ENCODE peak calls at places on chromosomes 16 and 17, in five cellular contexts. One of them, this sample, is unnamed.

GRCh38 chr17:65531508-65532431 is 29.7 kb downstream of the AXIN2 start:
- DNase-seq in lower leg skin: peak
- DNase-seq in fibroblast of pulmonary artery: peak
- DNase-seq in heart right ventricle: peak
- DNase-seq in cardiac muscle cell: peak
- DNase-seq in this sample: peak

GRCh38 chr17:44356241-44356640 is 7.4 kb downstream of the FAM171A2 start:
- DNase-seq in fibroblast of pulmonary artery: no peak
- DNase-seq in lower leg skin: no peak
- DNase-seq in cardiac muscle cell: no peak
- DNase-seq in heart right ventricle: no peak
- DNase-seq in this sample: no peak

GRCh38 chr17:81474958-81475357 is 37.6 kb downstream of the ACTG1 start:
- DNase-seq in fibroblast of pulmonary artery: no peak
- DNase-seq in cardiac muscle cell: no peak
- DNase-seq in lower leg skin: no peak
- DNase-seq in heart right ventricle: no peak
- DNase-seq in this sample: no peak

GRCh38 chr16:30110661-30111060 is 2.7 kb downstream of the GDPD3 start:
- DNase-seq in cardiac muscle cell: peak
- DNase-seq in heart right ventricle: no peak
- DNase-seq in lower leg skin: no peak
- DNase-seq in fibroblast of pulmonary artery: no peak
- DNase-seq in this sample: no peak

GRCh38 chr17:41308251-41308917 is 725 bp downstream of the KRTAP16-1 start:
- DNase-seq in lower leg skin: no peak
- DNase-seq in cardiac muscle cell: no peak
- DNase-seq in heart right ventricle: peak
- DNase-seq in fibroblast of pulmonary artery: no peak
- DNase-seq in this sample: no peak

GRCh38 chr17:40501499-40501911 is at the start of gene TNS4:
- DNase-seq in heart right ventricle: no peak
- DNase-seq in fibroblast of pulmonary artery: no peak
- DNase-seq in lower leg skin: peak
- DNase-seq in cardiac muscle cell: no peak
- DNase-seq in this sample: peak

GRCh38 chr17:49926886-49927285 is 42.1 kb upstream of the DLX4 start:
- DNase-seq in lower leg skin: peak
- DNase-seq in cardiac muscle cell: peak
- DNase-seq in heart right ventricle: peak
- DNase-seq in fibroblast of pulmonary artery: peak
- DNase-seq in this sample: peak

GRCh38 chr16:28324235-28324886 is 32.0 kb downstream of the SBK1 start:
- DNase-seq in fibroblast of pulmonary artery: no peak
- DNase-seq in heart right ventricle: peak
- DNase-seq in cardiac muscle cell: no peak
- DNase-seq in lower leg skin: no peak
- DNase-seq in this sample: no peak

GRCh38 chr17:21291357-21291756 is 6.8 kb downstream of the MAP2K3 start:
- DNase-seq in heart right ventricle: no peak
- DNase-seq in lower leg skin: peak
- DNase-seq in fibroblast of pulmonary artery: no peak
- DNase-seq in cardiac muscle cell: no peak
- DNase-seq in this sample: no peak

GRCh38 chr16:11750056-11750455 is 7.4 kb upstream of the TXNDC11 start:
- DNase-seq in lower leg skin: no peak
- DNase-seq in heart right ventricle: no peak
- DNase-seq in cardiac muscle cell: no peak
- DNase-seq in fibroblast of pulmonary artery: no peak
- DNase-seq in this sample: no peak

GRCh38 chr17:5706835-5707234 is 122.5 kb upstream of the NLRP1 start:
- DNase-seq in cardiac muscle cell: peak
- DNase-seq in lower leg skin: peak
- DNase-seq in fibroblast of pulmonary artery: peak
- DNase-seq in heart right ventricle: peak
- DNase-seq in this sample: no peak

GRCh38 chr17:5703736-5704135 is 119.4 kb upstream of the NLRP1 start:
- DNase-seq in cardiac muscle cell: no peak
- DNase-seq in lower leg skin: peak
- DNase-seq in fibroblast of pulmonary artery: no peak
- DNase-seq in heart right ventricle: no peak
- DNase-seq in this sample: no peak

GRCh38 chr17:5707482-5707881 is 123.2 kb upstream of the NLRP1 start:
- DNase-seq in fibroblast of pulmonary artery: no peak
- DNase-seq in lower leg skin: no peak
- DNase-seq in heart right ventricle: no peak
- DNase-seq in cardiac muscle cell: no peak
- DNase-seq in this sample: no peak

GRCh38 chr17:5705876-5706420 is 121.6 kb upstream of the NLRP1 start:
- DNase-seq in cardiac muscle cell: no peak
- DNase-seq in lower leg skin: peak
- DNase-seq in fibroblast of pulmonary artery: no peak
- DNase-seq in heart right ventricle: no peak
- DNase-seq in this sample: no peak

DNA sequence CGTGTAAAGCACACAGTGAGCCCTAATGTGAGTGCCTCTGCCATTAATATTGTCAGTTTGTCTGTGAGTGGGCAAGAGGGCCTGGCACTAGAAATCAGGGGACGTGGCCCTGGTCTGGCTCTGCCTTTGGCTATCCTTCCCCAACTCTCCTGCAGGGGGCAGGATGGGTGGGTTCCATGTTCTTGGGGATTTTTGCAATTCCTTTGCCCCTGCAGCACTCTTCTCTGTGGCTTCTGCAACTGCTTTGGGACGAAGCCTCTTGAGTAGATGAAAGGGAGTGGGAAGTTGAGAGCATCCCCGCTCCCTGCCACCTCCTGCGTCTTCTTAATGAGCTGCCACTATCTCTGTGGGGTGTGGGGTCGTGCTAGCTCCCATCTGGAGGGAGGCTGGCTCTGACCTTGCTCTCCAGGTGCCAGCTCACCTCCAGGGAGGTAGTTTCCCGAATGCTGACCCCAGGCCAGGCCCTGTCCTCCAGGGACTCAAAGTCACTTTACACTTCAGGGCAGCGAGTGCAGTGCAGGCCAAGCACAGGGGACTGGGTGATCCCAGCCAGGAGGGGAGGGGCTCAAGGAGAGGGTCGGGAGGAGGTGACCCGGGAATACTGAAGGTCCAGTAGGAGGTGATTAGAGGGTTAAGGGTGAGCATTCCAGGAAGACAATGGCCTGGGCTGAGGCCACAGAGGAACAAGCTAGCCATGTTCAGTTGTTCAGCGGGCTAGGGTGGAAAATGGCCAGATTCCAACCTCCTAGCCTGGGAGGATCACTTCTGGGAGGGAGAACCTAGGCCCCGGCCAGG is 121.0 kb upstream of the NLRP1 start:
- DNase-seq in heart right ventricle: no peak
- DNase-seq in fibroblast of pulmonary artery: peak
- DNase-seq in lower leg skin: peak
- DNase-seq in cardiac muscle cell: peak
- DNase-seq in this sample: no peak
- TF ChIP-seq CTCF in heart right ventricle: no peak
- TF ChIP-seq CTCF in fibroblast of pulmonary artery: peak
- TF ChIP-seq CTCF in lower leg skin: no peak
- TF ChIP-seq CTCF in cardiac muscle cell: peak
- TF ChIP-seq CTCF in this sample: no peak

GRCh38 chr16:54934536-54935410 is 4.1 kb downstream of the IRX5 start:
- DNase-seq in cardiac muscle cell: no peak
- DNase-seq in lower leg skin: peak
- DNase-seq in fibroblast of pulmonary artery: no peak
- DNase-seq in heart right ventricle: peak
- DNase-seq in this sample: no peak
- TF ChIP-seq CTCF in cardiac muscle cell: no peak
- TF ChIP-seq CTCF in lower leg skin: no peak
- TF ChIP-seq CTCF in fibroblast of pulmonary artery: no peak
- TF ChIP-seq CTCF in heart right ventricle: no peak
- TF ChIP-seq CTCF in this sample: peak

GRCh38 chr17:31697838-31698237 is 161.2 kb downstream of the COPRS start:
- DNase-seq in fibroblast of pulmonary artery: no peak
- DNase-seq in cardiac muscle cell: no peak
- DNase-seq in lower leg skin: no peak
- DNase-seq in heart right ventricle: no peak
- DNase-seq in this sample: no peak

GRCh38 chr17:31695456-31696090 is 163.5 kb downstream of the COPRS start:
- DNase-seq in lower leg skin: no peak
- DNase-seq in cardiac muscle cell: peak
- DNase-seq in heart right ventricle: no peak
- DNase-seq in fibroblast of pulmonary artery: no peak
- DNase-seq in this sample: no peak

GRCh38 chr17:31696703-31697325 is 162.2 kb downstream of the COPRS start:
- DNase-seq in heart right ventricle: no peak
- DNase-seq in fibroblast of pulmonary artery: no peak
- DNase-seq in lower leg skin: no peak
- DNase-seq in cardiac muscle cell: no peak
- DNase-seq in this sample: no peak

GRCh38 chr17:31698751-31699150 is 160.3 kb downstream of the COPRS start:
- DNase-seq in fibroblast of pulmonary artery: no peak
- DNase-seq in heart right ventricle: no peak
- DNase-seq in lower leg skin: no peak
- DNase-seq in cardiac muscle cell: no peak
- DNase-seq in this sample: no peak

GRCh38 chr17:31696184-31696602 is 162.9 kb downstream of the COPRS start:
- DNase-seq in lower leg skin: peak
- DNase-seq in heart right ventricle: peak
- DNase-seq in cardiac muscle cell: peak
- DNase-seq in fibroblast of pulmonary artery: peak
- DNase-seq in this sample: peak
- TF ChIP-seq CTCF in lower leg skin: no peak
- TF ChIP-seq CTCF in heart right ventricle: no peak
- TF ChIP-seq CTCF in cardiac muscle cell: peak
- TF ChIP-seq CTCF in fibroblast of pulmonary artery: peak
- TF ChIP-seq CTCF in this sample: peak

DNA sequence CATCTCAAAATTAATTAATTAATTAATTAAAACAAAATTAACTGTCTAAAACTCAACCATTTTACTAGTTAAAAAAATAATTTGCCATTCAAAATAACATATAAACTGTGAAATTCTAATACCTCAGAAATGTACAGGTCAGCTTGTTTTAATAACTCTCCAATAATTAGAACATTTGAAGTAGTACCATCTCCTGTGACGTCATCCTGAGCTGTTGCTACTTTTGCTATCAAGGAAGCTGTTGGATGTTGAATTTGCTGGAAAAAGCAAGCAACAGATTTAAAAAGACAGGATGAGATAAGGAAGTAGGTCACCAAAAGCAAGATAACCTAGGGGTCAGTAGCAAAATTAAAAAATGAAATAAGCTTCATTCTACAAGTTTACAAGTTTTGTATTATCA is 2.8 kb downstream of the CCT6B start:
- DNase-seq in cardiac muscle cell: no peak
- DNase-seq in fibroblast of pulmonary artery: no peak
- DNase-seq in heart right ventricle: no peak
- DNase-seq in lower leg skin: no peak
- DNase-seq in this sample: no peak
- TF ChIP-seq CTCF in cardiac muscle cell: no peak
- TF ChIP-seq CTCF in fibroblast of pulmonary artery: no peak
- TF ChIP-seq CTCF in heart right ventricle: no peak
- TF ChIP-seq CTCF in lower leg skin: no peak
- TF ChIP-seq CTCF in this sample: no peak

DNA sequence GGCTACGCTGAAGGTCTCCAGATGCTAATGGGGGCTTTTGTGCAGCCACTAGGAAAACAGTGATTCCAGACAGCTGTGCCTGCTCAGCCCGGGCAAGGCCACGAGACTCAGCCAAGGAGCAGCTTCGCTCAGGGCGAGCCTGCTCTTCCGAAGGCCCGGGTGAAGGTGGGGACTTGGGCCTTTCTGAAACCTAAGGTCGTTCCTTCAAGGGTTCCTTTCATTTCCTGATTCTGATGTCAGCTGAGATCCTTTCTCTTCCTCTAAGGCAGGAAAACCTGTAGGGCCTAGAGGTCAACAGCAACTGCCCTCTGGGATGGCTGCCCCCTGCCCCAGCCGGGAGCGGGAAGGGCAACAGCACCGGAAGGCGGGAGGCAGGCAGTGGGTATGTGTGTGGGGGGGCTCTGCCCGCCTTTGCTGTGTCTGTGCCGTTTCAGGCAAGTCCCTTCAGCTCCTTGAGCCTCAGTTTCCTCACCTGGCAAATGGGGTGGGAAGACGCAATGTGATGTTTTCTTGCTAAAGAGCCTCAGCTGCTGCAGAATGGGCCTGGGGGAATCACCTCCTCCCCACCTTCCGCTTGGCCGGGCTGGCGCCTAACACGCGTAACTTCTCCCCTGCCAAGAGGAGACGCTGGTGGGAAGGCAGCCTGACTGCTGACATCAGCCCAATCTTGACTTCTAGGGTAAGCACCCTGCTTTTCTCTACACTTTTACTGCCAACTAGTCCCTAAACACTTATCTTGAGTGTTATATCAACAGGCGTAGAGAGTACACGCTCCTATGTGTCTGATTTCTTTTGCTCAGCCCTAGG is 32.8 kb downstream of the IRF8 start:
- DNase-seq in fibroblast of pulmonary artery: no peak
- DNase-seq in lower leg skin: no peak
- DNase-seq in cardiac muscle cell: no peak
- DNase-seq in heart right ventricle: no peak
- DNase-seq in this sample: no peak
- TF ChIP-seq CTCF in fibroblast of pulmonary artery: no peak
- TF ChIP-seq CTCF in lower leg skin: no peak
- TF ChIP-seq CTCF in cardiac muscle cell: no peak
- TF ChIP-seq CTCF in heart right ventricle: no peak
- TF ChIP-seq CTCF in this sample: no peak

GRCh38 chr17:74646231-74646630 is 22.7 kb upstream of the CD300E start:
- DNase-seq in cardiac muscle cell: peak
- DNase-seq in fibroblast of pulmonary artery: peak
- DNase-seq in heart right ventricle: no peak
- DNase-seq in lower leg skin: peak
- DNase-seq in this sample: no peak
- TF ChIP-seq CTCF in cardiac muscle cell: peak
- TF ChIP-seq CTCF in fibroblast of pulmonary artery: peak
- TF ChIP-seq CTCF in heart right ventricle: no peak
- TF ChIP-seq CTCF in lower leg skin: no peak
- TF ChIP-seq CTCF in this sample: peak

DNA sequence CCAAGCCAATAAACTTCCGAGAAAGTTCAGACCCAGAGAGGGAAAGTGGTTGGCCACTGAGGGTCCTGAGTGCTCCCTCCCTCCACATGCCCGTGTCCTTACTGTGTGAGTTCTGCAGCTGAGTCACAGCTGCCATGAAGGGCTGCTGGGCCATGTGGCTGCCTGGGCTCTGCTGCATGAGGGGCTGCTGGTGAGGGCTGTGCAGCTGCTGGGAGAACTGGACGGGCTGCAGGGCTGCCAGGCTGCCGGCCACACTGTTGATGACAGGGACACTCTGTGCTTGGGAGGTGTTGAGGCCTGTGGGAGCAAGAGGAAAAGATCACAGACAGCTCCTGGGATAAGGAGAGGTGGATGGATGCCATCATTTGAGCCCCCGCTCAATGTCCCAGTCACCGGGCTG is 44.0 kb downstream of the HNF1B start:
- DNase-seq in cardiac muscle cell: no peak
- DNase-seq in heart right ventricle: no peak
- DNase-seq in fibroblast of pulmonary artery: no peak
- DNase-seq in lower leg skin: no peak
- DNase-seq in this sample: no peak
- TF ChIP-seq CTCF in cardiac muscle cell: no peak
- TF ChIP-seq CTCF in heart right ventricle: no peak
- TF ChIP-seq CTCF in fibroblast of pulmonary artery: no peak
- TF ChIP-seq CTCF in lower leg skin: no peak
- TF ChIP-seq CTCF in this sample: no peak

GRCh38 chr17:76032073-76032779 is 5.1 kb upstream of the EVPL start:
- DNase-seq in heart right ventricle: no peak
- DNase-seq in lower leg skin: no peak
- DNase-seq in cardiac muscle cell: no peak
- DNase-seq in fibroblast of pulmonary artery: no peak
- DNase-seq in this sample: no peak
- TF ChIP-seq CTCF in heart right ventricle: no peak
- TF ChIP-seq CTCF in lower leg skin: no peak
- TF ChIP-seq CTCF in cardiac muscle cell: no peak
- TF ChIP-seq CTCF in fibroblast of pulmonary artery: no peak
- TF ChIP-seq CTCF in this sample: no peak